ENCODE peak calls at places on chromosomes 16 and 17, in ten cellular contexts. One of them, this sample, is unnamed.

GRCh38 chr16:11675561-11676511 is 7.6 kb downstream of the SNN start:
- DNase-seq in GM23248: no peak
- DNase-seq in lung: no peak
- DNase-seq in AG09309: no peak
- DNase-seq in AG04450: no peak
- DNase-seq in small intestine: peak
- DNase-seq in mesendoderm: peak
- DNase-seq in brain microvascular endothelial cell: no peak
- DNase-seq in astrocyte of the spinal cord: no peak
- DNase-seq in A549: peak
- DNase-seq in this sample: no peak

GRCh38 chr16:19219836-19220235 is 51.8 kb downstream of the SYT17 start:
- DNase-seq in small intestine: no peak
- DNase-seq in AG04450: no peak
- DNase-seq in lung: no peak
- DNase-seq in mesendoderm: no peak
- DNase-seq in A549: peak
- DNase-seq in brain microvascular endothelial cell: no peak
- DNase-seq in GM23248: no peak
- DNase-seq in AG09309: no peak
- DNase-seq in astrocyte of the spinal cord: no peak
- DNase-seq in this sample: no peak

GRCh38 chr16:31221357-31222160 is 4.6 kb upstream of the PYDC1 start:
- DNase-seq in GM23248: no peak
- DNase-seq in lung: no peak
- DNase-seq in AG04450: no peak
- DNase-seq in AG09309: no peak
- DNase-seq in astrocyte of the spinal cord: no peak
- DNase-seq in mesendoderm: no peak
- DNase-seq in brain microvascular endothelial cell: no peak
- DNase-seq in A549: no peak
- DNase-seq in small intestine: peak
- DNase-seq in this sample: no peak

GRCh38 chr16:3536271-3536671 is 35.5 kb downstream of the CLUAP1 start:
- DNase-seq in lung: no peak
- DNase-seq in mesendoderm: no peak
- DNase-seq in GM23248: peak
- DNase-seq in AG04450: peak
- DNase-seq in astrocyte of the spinal cord: peak
- DNase-seq in small intestine: no peak
- DNase-seq in AG09309: no peak
- DNase-seq in A549: no peak
- DNase-seq in brain microvascular endothelial cell: peak
- DNase-seq in this sample: no peak

GRCh38 chr17:16987830-16988601 is 16.1 kb upstream of the TNFRSF13B start:
- DNase-seq in small intestine: peak
- DNase-seq in astrocyte of the spinal cord: peak
- DNase-seq in GM23248: peak
- DNase-seq in mesendoderm: peak
- DNase-seq in AG09309: peak
- DNase-seq in brain microvascular endothelial cell: peak
- DNase-seq in AG04450: peak
- DNase-seq in A549: peak
- DNase-seq in lung: peak
- DNase-seq in this sample: no peak

GRCh38 chr17:56809106-56809819 is 24.5 kb downstream of the C17orf67 start:
- DNase-seq in brain microvascular endothelial cell: no peak
- DNase-seq in lung: no peak
- DNase-seq in small intestine: no peak
- DNase-seq in AG09309: no peak
- DNase-seq in mesendoderm: no peak
- DNase-seq in A549: no peak
- DNase-seq in GM23248: no peak
- DNase-seq in AG04450: no peak
- DNase-seq in astrocyte of the spinal cord: no peak
- DNase-seq in this sample: no peak

GRCh38 chr17:76382803-76383644 is 1.4 kb upstream of the SPHK1 start:
- DNase-seq in GM23248: peak
- DNase-seq in lung: peak
- DNase-seq in astrocyte of the spinal cord: peak
- DNase-seq in mesendoderm: peak
- DNase-seq in brain microvascular endothelial cell: peak
- DNase-seq in AG09309: no peak
- DNase-seq in A549: peak
- DNase-seq in small intestine: peak
- DNase-seq in AG04450: no peak
- DNase-seq in this sample: no peak

GRCh38 chr17:34579979-34580684 is 750 bp downstream of the TMEM132E start:
- DNase-seq in GM23248: peak
- DNase-seq in brain microvascular endothelial cell: no peak
- DNase-seq in mesendoderm: peak
- DNase-seq in AG09309: no peak
- DNase-seq in astrocyte of the spinal cord: no peak
- DNase-seq in A549: peak
- DNase-seq in lung: peak
- DNase-seq in small intestine: no peak
- DNase-seq in AG04450: no peak
- DNase-seq in this sample: no peak

GRCh38 chr16:69089091-69089912 is 16.2 kb upstream of the HAS3 start:
- DNase-seq in GM23248: no peak
- DNase-seq in mesendoderm: peak
- DNase-seq in astrocyte of the spinal cord: no peak
- DNase-seq in AG04450: no peak
- DNase-seq in AG09309: no peak
- DNase-seq in A549: peak
- DNase-seq in lung: no peak
- DNase-seq in brain microvascular endothelial cell: peak
- DNase-seq in small intestine: peak
- DNase-seq in this sample: no peak

GRCh38 chr16:89921699-89922476 is 1.3 kb upstream of the TUBB3 start:
- DNase-seq in mesendoderm: peak
- DNase-seq in small intestine: no peak
- DNase-seq in AG09309: peak
- DNase-seq in AG04450: peak
- DNase-seq in brain microvascular endothelial cell: peak
- DNase-seq in lung: peak
- DNase-seq in astrocyte of the spinal cord: peak
- DNase-seq in A549: peak
- DNase-seq in GM23248: peak
- DNase-seq in this sample: no peak
- H3K4me3 ChIP-seq in mesendoderm: peak
- H3K4me3 ChIP-seq in small intestine: no peak
- H3K4me3 ChIP-seq in AG09309: peak
- H3K4me3 ChIP-seq in AG04450: peak
- H3K4me3 ChIP-seq in brain microvascular endothelial cell: peak
- H3K4me3 ChIP-seq in lung: no peak
- H3K4me3 ChIP-seq in astrocyte of the spinal cord: peak
- H3K4me3 ChIP-seq in A549: peak
- H3K4me3 ChIP-seq in GM23248: peak
- H3K4me3 ChIP-seq in this sample: peak

DNA sequence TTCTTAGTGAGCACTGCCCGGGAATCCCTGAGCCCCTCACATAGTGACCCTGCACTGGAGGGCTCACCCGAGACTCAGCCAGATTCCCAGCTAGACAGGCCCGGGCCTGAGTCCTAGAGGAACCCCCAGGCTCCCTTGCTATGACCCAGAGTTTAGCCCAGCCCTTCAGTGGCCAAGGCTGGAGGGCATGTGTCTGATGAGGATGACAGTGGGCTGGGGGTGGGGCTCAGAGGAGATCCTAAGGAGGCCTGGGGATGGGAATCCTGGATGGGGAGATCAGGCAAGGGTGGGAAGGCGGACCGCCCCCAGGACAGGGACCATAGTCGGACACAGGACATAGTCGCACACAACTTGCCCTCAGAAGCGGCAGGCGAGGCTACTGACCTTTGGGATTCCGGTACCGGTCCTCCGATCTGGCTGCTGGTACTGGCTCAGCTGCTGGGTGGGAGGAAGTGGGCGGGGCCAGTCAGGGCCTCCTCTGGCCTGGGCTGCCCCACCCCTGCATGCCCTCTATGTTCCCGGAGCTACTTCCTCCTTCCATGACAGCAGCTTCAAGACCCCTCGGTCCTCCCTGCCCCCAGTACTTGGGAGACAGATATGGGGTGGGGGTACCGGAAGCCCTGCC is 1.1 kb downstream of the CD79B start:
- DNase-seq in AG09309: no peak
- DNase-seq in brain microvascular endothelial cell: no peak
- DNase-seq in A549: no peak
- DNase-seq in astrocyte of the spinal cord: no peak
- DNase-seq in GM23248: no peak
- DNase-seq in lung: peak
- DNase-seq in AG04450: no peak
- DNase-seq in small intestine: peak
- DNase-seq in mesendoderm: peak
- DNase-seq in this sample: no peak
- H3K4me3 ChIP-seq in AG09309: no peak
- H3K4me3 ChIP-seq in brain microvascular endothelial cell: no peak
- H3K4me3 ChIP-seq in A549: no peak
- H3K4me3 ChIP-seq in astrocyte of the spinal cord: no peak
- H3K4me3 ChIP-seq in GM23248: no peak
- H3K4me3 ChIP-seq in lung: no peak
- H3K4me3 ChIP-seq in AG04450: no peak
- H3K4me3 ChIP-seq in small intestine: peak
- H3K4me3 ChIP-seq in mesendoderm: no peak
- H3K4me3 ChIP-seq in this sample: no peak

DNA sequence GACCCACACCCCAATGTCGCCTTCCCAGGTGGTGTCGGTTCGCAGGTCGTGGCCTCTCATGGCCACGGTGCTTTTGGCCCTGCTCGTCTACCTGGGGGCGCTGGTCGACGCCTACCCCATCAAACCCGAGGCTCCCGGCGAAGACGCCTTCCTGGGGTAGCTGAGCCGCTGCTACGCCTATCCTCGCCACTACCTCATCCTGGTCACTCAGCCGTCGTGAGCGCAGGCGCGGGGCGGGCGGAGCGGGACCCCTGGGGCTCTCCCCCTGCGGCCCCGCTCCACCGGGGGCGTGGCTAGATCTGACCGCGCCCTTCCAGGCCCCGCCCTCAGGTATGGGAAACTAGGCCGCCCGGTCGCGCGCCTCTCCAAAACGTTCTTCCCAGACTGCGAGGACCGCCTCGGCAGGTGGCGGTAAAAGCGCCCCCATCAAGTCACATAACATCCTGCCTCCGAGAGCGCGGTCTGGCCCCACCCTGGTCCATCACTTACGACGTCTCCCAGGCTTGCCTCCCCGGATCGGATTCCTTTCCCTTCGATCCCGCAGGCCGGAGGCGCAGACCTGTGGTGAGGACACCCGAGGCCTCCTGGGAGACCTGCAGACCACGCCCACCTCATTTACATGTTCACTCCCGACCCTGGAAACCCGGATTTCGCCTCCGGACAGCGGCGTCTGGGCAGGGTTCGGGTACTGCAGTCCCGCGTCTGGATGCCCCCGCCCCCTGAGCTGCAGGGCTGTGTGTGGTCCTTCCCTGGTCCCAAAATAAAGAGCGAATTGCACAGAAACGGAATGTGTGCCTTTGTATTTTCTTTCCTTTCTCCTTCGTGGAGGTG is 91.5 kb upstream of the TMEM97 start:
- DNase-seq in brain microvascular endothelial cell: peak
- DNase-seq in A549: peak
- DNase-seq in mesendoderm: peak
- DNase-seq in AG09309: no peak
- DNase-seq in lung: peak
- DNase-seq in GM23248: peak
- DNase-seq in AG04450: no peak
- DNase-seq in small intestine: peak
- DNase-seq in astrocyte of the spinal cord: peak
- DNase-seq in this sample: no peak
- H3K4me3 ChIP-seq in brain microvascular endothelial cell: peak
- H3K4me3 ChIP-seq in A549: peak
- H3K4me3 ChIP-seq in mesendoderm: peak
- H3K4me3 ChIP-seq in AG09309: peak
- H3K4me3 ChIP-seq in lung: peak
- H3K4me3 ChIP-seq in GM23248: peak
- H3K4me3 ChIP-seq in AG04450: peak
- H3K4me3 ChIP-seq in small intestine: no peak
- H3K4me3 ChIP-seq in astrocyte of the spinal cord: peak
- H3K4me3 ChIP-seq in this sample: no peak

GRCh38 chr17:68184141-68184571 is 63.7 kb upstream of the AMZ2 start:
- DNase-seq in small intestine: no peak
- DNase-seq in mesendoderm: no peak
- DNase-seq in brain microvascular endothelial cell: no peak
- DNase-seq in lung: no peak
- DNase-seq in GM23248: no peak
- DNase-seq in astrocyte of the spinal cord: peak
- DNase-seq in A549: no peak
- DNase-seq in AG09309: no peak
- DNase-seq in AG04450: no peak
- DNase-seq in this sample: no peak

GRCh38 chr17:68184816-68185436 is 62.9 kb upstream of the AMZ2 start:
- DNase-seq in AG04450: no peak
- DNase-seq in GM23248: no peak
- DNase-seq in small intestine: no peak
- DNase-seq in astrocyte of the spinal cord: no peak
- DNase-seq in brain microvascular endothelial cell: no peak
- DNase-seq in mesendoderm: no peak
- DNase-seq in lung: no peak
- DNase-seq in AG09309: no peak
- DNase-seq in A549: no peak
- DNase-seq in this sample: no peak

GRCh38 chr17:68178831-68179230 is 69.0 kb upstream of the AMZ2 start:
- DNase-seq in mesendoderm: no peak
- DNase-seq in brain microvascular endothelial cell: no peak
- DNase-seq in lung: no peak
- DNase-seq in AG04450: no peak
- DNase-seq in small intestine: no peak
- DNase-seq in GM23248: no peak
- DNase-seq in astrocyte of the spinal cord: no peak
- DNase-seq in A549: no peak
- DNase-seq in AG09309: no peak
- DNase-seq in this sample: no peak

GRCh38 chr17:68182016-68182315 is 65.9 kb upstream of the AMZ2 start:
- DNase-seq in AG09309: no peak
- DNase-seq in A549: no peak
- DNase-seq in brain microvascular endothelial cell: no peak
- DNase-seq in small intestine: no peak
- DNase-seq in AG04450: no peak
- DNase-seq in mesendoderm: no peak
- DNase-seq in GM23248: no peak
- DNase-seq in astrocyte of the spinal cord: no peak
- DNase-seq in lung: no peak
- DNase-seq in this sample: no peak

DNA sequence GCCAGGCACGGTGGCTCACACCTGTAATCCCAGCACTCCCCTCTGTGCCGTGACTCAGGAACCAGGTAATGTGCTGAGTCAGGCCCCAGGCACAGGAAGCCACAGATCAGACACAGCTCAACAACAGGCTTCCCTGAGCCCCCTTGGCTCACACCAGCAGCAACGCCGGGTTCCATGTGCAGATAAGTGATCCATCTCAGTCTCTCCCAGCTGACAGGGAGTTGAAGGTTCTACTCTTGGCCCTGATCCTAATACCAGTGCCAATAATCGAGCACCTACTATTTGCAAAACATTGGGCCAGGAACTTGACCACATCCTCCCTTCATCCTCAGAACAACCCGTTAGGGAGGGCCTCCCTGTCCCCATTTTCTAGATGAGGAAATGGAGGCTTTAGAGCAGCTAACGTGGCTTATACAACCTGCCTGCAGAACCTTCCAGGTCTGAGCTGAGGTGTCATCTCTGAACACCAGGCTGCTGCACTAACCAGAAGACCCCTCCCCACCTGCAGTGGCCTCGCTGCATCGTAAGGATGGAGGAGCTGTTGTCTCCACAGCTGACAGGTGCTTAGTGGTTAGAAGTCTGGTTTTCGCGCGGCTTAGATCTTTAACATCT is 64.8 kb upstream of the AMZ2 start:
- DNase-seq in mesendoderm: peak
- DNase-seq in GM23248: no peak
- DNase-seq in AG09309: no peak
- DNase-seq in A549: no peak
- DNase-seq in astrocyte of the spinal cord: no peak
- DNase-seq in small intestine: peak
- DNase-seq in brain microvascular endothelial cell: no peak
- DNase-seq in lung: no peak
- DNase-seq in AG04450: no peak
- DNase-seq in this sample: no peak
- H3K4me3 ChIP-seq in mesendoderm: no peak
- H3K4me3 ChIP-seq in GM23248: no peak
- H3K4me3 ChIP-seq in AG09309: no peak
- H3K4me3 ChIP-seq in A549: no peak
- H3K4me3 ChIP-seq in astrocyte of the spinal cord: no peak
- H3K4me3 ChIP-seq in small intestine: no peak
- H3K4me3 ChIP-seq in brain microvascular endothelial cell: no peak
- H3K4me3 ChIP-seq in lung: no peak
- H3K4me3 ChIP-seq in AG04450: no peak
- H3K4me3 ChIP-seq in this sample: no peak

This sample was measured in LNCaP clone FGC.